ENCODE peak calls at places on chromosome X, in four cellular contexts. F is activated CD4-positive, alpha-beta T cell treated with anti-CD3 and anti-CD28 coated beads for 1 hour; Y is HTR-8/SVneo; U is astrocyte of the hippocampus. X is an unnamed sample.

GRCh38 chrX:8988456-8988855 is 45.5 kb downstream of the FAM9B start:
- DNase-seq in U (peak; percentile 17), F (no peak), Y (no peak), X (no peak)

GRCh38 chrX:154396948-154397887 is 959 bp upstream of the RPL10 start:
- DNase-seq in F (no peak), U (peak; percentile 69), Y (no peak), X (peak; percentile 35)

GRCh38 chrX:20527458-20528099 is 260.9 kb upstream of the RPS6KA3 start:
- DNase-seq in F (no peak), Y (peak; percentile 37), U (peak; percentile 33), X (peak; percentile 42)

GRCh38 chrX:10648608-10649007 is 28.2 kb upstream of the MID1 start:
- DNase-seq in U (no peak), F (no peak), Y (no peak), X (no peak)

GRCh38 chrX:86023806-86024205 is 23.6 kb downstream of the CHM start:
- DNase-seq in U (no peak), F (no peak), Y (no peak), X (no peak)

GRCh38 chrX:119989905-119990408 is 46.4 kb upstream of the NKAP start:
- DNase-seq in U (peak; percentile 1), Y (no peak), F (no peak), X (peak; percentile 4)

GRCh38 chrX:150329888-150330287 is 33.2 kb upstream of the MAMLD1 start:
- DNase-seq in U (peak; percentile 19), F (no peak), Y (no peak), X (no peak)

GRCh38 chrX:45422216-45422925 is 221.7 kb upstream of the DIPK2B start:
- DNase-seq in U (no peak), Y (no peak), F (no peak), X (no peak)

GRCh38 chrX:14032383-14032782 is 2.7 kb upstream of the GEMIN8 start:
- DNase-seq in Y (peak; percentile 43), U (peak; percentile 72), F (peak; percentile 20), X (peak; percentile 17)

GRCh38 chrX:135295238-135295943 is 13.9 kb upstream of the ETDC start:
- DNase-seq in Y (no peak), F (peak; percentile 39), U (peak; percentile 66), X (peak; percentile 37)

GRCh38 chrX:112832481-112833095 is 8.0 kb downstream of the AMOT start:
- DNase-seq in Y (no peak), F (no peak), U (peak; percentile 55), X (peak; percentile 82)

GRCh38 chrX:153925739-153926593 is at the start of gene ARHGAP4:
- DNase-seq in F (no peak), Y (no peak), U (no peak), X (peak; percentile 23)

X was measured in DMS79 treated with DMSO at 0.1 percent for 48 hours.